ENCODE peak calls at places on chromosomes 7 and 10, in eight cellular contexts. Q is mesothelial cell of epicardium, P is AG09309, Z is AG04449, Y is pancreas, K is D721Med, U is psoas muscle, L is upper lobe of right lung. M is an unnamed sample.

GRCh38 chr7:24073651-24074420 is 210.2 kb upstream of the NPY start:
- DNase-seq in Q (no peak), P (no peak), Z (no peak), Y (no peak), K (no peak), U (no peak), L (no peak), M (no peak)

GRCh38 chr7:108028111-108028510 is 25.1 kb upstream of the LAMB1 start:
- DNase-seq in Q (no peak), P (no peak), Z (no peak), Y (no peak), K (no peak), U (no peak), L (no peak), M (no peak)

GRCh38 chr10:92747600-92747999 is 57.8 kb downstream of the HHEX start:
- DNase-seq in Q (no peak), P (no peak), Z (no peak), Y (no peak), K (no peak), U (no peak), L (no peak), M (no peak)

GRCh38 chr10:94194256-94194655 is 168.5 kb downstream of the NOC3L start:
- DNase-seq in Q (no peak), P (no peak), Z (no peak), Y (no peak), K (no peak), U (no peak), L (no peak), M (no peak)

GRCh38 chr7:28840515-28841125 is 117.5 kb downstream of the TRIL start:
- DNase-seq in Q (no peak), P (no peak), Z (no peak), Y (no peak), K (no peak), U (no peak), L (no peak), M (peak; percentile 34)

GRCh38 chr7:134826105-134826504 is 46.7 kb downstream of the CALD1 start:
- DNase-seq in Q (no peak), P (peak; percentile 59), Z (no peak), Y (no peak), K (no peak), U (no peak), L (no peak), M (no peak)

GRCh38 chr7:27840314-27840713 is 100.4 kb downstream of the TAX1BP1 start:
- DNase-seq in Q (no peak), P (no peak), Z (no peak), Y (no peak), K (no peak), U (no peak), L (no peak), M (peak; percentile 7)

GRCh38 chr10:37865264-37865663 is 7.9 kb upstream of the ZNF248 start:
- DNase-seq in Q (no peak), P (no peak), Z (no peak), Y (no peak), K (no peak), U (no peak), L (no peak), M (no peak)

GRCh38 chr10:4474829-4475228 is 351.2 kb upstream of the AKR1E2 start:
- DNase-seq in Q (no peak), P (no peak), Z (no peak), Y (no peak), K (no peak), U (no peak), L (no peak), M (no peak)

GRCh38 chr10:80289451-80290287 is at the start of gene MAT1A:
- DNase-seq in Q (no peak), P (no peak), Z (no peak), Y (peak; percentile 66), K (no peak), U (no peak), L (no peak), M (no peak)

GRCh38 chr7:100671353-100672327 is 1.9 kb upstream of the GNB2 start:
- DNase-seq in Q (no peak), P (no peak), Z (no peak), Y (no peak), K (no peak), U (no peak), L (no peak), M (no peak)

GRCh38 chr10:48554246-48554645 is 50.6 kb downstream of the ARHGAP22 start:
- DNase-seq in Q (no peak), P (no peak), Z (no peak), Y (no peak), K (no peak), U (no peak), L (no peak), M (no peak)

GRCh38 chr10:93369588-93370164 is 112.5 kb downstream of the MYOF start:
- DNase-seq in Q (no peak), P (no peak), Z (no peak), Y (no peak), K (no peak), U (no peak), L (no peak), M (no peak)

GRCh38 chr7:30232366-30232765 is 52.0 kb upstream of the ZNRF2 start:
- DNase-seq in Q (no peak), P (no peak), Z (no peak), Y (no peak), K (no peak), U (no peak), L (no peak), M (no peak)
- TF ChIP-seq CTCF in Q (no peak), P (no peak), Z (no peak), Y (no peak), K (no peak), U (no peak), L (no peak), M (no peak)

DNA sequence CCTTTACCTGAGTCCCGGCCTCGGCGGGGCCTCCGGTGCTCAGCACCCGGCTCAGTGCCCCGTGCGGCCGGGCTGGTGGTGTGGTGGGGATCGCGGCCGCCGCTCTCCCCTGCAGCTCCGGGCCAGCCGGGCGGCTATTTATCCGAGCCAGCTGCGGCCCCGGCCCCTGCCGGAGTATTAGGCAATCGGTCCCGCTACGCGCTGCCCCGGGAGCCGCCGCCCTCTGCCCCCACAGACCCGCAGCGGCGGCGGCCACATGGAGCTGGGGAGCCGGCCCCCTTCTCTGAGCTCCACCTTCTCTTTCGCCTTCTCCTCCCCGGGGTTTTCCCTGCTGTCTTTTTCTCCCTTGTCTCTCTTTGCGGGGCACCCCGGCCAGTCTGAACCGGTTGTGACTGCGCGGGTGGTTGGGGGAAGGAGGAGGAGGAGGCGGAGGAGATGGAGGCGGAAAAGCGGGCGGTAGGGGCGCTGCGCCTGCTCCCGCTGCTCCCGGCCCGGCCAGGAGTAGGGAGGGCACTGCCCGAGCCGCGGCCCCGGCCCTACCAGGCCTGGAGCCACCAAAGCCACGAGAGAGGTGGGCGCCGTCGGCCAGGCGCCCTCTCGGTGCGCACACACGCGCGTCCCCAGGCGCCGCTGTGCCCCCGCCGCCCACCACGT is at the start of gene SLC16A9:
- DNase-seq in Q (peak; percentile 43), P (no peak), Z (no peak), Y (peak; percentile 80), K (peak; percentile 48), U (peak; percentile 52), L (peak; percentile 73), M (peak; percentile 84)
- TF ChIP-seq CTCF in Q (no peak), P (peak; percentile 37), Z (peak; percentile 42), Y (no peak), K (peak; percentile 18), U (peak; percentile 43), L (peak; percentile 34), M (peak; percentile 23)

DNA sequence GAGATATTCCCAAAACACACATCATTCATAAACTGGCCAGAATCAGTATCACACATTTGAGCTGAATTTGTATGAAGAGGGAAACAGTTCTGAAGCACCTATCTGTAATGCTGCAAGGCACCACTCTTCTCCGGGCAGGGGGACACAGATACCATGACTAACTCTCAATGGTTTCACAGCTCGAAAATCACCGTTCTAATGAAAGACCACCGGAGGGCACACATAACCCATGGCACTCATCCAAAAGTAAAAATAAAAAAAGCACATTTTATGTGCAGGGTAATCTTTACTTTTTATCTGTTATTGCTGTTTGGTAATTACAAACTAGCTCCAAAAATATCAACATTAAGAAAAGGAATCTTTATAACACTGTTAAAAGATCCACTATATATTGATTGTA is 137.5 kb downstream of the PARD3 start:
- DNase-seq in Q (no peak), P (no peak), Z (no peak), Y (no peak), K (no peak), U (no peak), L (no peak), M (no peak)
- TF ChIP-seq CTCF in Q (no peak), P (no peak), Z (no peak), Y (no peak), K (peak; percentile 21), U (no peak), L (no peak), M (no peak)

GRCh38 chr7:19442016-19442785 is 266.6 kb downstream of the POLR1F start:
- DNase-seq in Q (no peak), P (peak; percentile 48), Z (peak; percentile 21), Y (no peak), K (no peak), U (no peak), L (no peak), M (no peak)
- TF ChIP-seq CTCF in Q (no peak), P (peak; percentile 80), Z (peak; percentile 77), Y (no peak), K (peak; percentile 74), U (no peak), L (no peak), M (peak; percentile 15)

DNA sequence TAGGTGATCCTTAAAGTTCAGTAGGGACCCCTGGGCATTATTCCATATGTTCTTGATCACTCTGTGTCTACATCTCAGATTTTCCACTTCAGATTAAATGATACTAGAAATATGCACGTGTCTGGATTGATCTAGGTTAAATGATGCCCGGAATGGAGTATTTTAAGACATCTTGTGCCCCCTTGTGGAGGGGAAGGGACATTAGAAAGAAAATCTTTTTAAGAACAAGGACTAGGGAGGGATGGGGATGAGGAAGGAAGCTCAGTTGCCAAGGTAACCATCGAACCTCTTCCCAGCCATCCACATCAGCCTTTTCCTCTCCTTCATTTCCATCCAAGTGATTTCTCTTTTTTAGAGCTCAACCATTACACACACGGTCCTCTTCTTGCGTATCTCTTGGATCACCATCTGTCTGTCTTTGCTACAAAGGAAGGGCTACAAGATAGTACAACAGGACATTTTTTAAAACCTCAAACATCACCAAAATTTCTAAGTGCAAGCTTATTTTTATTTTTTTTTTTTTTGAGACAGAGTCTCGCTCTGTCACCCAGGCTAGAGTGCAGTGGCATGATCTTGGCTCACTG is 40.5 kb downstream of the PRSS2 start:
- DNase-seq in Q (no peak), P (peak; percentile 7), Z (no peak), Y (no peak), K (no peak), U (no peak), L (no peak), M (no peak)
- TF ChIP-seq CTCF in Q (peak; percentile 74), P (peak; percentile 64), Z (peak; percentile 41), Y (peak; percentile 31), K (peak; percentile 64), U (peak; percentile 61), L (peak; percentile 61), M (peak; percentile 71)